ENCODE peak calls at places on chromosome 14, in five cellular contexts. One of them, this sample, is unnamed.

GRCh38 chr14:26984318-26985177 is 386.7 kb upstream of the NOVA1 start:
- DNase-seq in coronary artery: no peak
- DNase-seq in stomach: peak; percentile 62
- DNase-seq in foreskin fibroblast: peak; percentile 28
- DNase-seq in right atrium auricular region: peak; percentile 63
- DNase-seq in this sample: no peak

GRCh38 chr14:51575225-51576111 is 76.2 kb upstream of the FRMD6 start:
- DNase-seq in coronary artery: no peak
- DNase-seq in stomach: no peak
- DNase-seq in foreskin fibroblast: no peak
- DNase-seq in right atrium auricular region: no peak
- DNase-seq in this sample: no peak

GRCh38 chr14:61710853-61711817 is 15.8 kb downstream of the HIF1A start:
- DNase-seq in coronary artery: no peak
- DNase-seq in stomach: no peak
- DNase-seq in foreskin fibroblast: no peak
- DNase-seq in right atrium auricular region: no peak
- DNase-seq in this sample: no peak

GRCh38 chr14:38111046-38111445 is 96.7 kb upstream of the SSTR1 start:
- DNase-seq in coronary artery: no peak
- DNase-seq in stomach: no peak
- DNase-seq in foreskin fibroblast: no peak
- DNase-seq in right atrium auricular region: no peak
- DNase-seq in this sample: no peak

GRCh38 chr14:68741481-68741799 is 51.4 kb downstream of the ZFP36L1 start:
- DNase-seq in coronary artery: no peak
- DNase-seq in stomach: no peak
- DNase-seq in foreskin fibroblast: no peak
- DNase-seq in right atrium auricular region: no peak
- DNase-seq in this sample: no peak

GRCh38 chr14:49549881-49550280 is 36.3 kb downstream of the RPS29 start:
- DNase-seq in coronary artery: no peak
- DNase-seq in stomach: no peak
- DNase-seq in foreskin fibroblast: peak; percentile 21
- DNase-seq in right atrium auricular region: no peak
- DNase-seq in this sample: no peak

GRCh38 chr14:75274899-75275569 is 3.6 kb upstream of the FOS start:
- DNase-seq in coronary artery: no peak
- DNase-seq in stomach: no peak
- DNase-seq in foreskin fibroblast: no peak
- DNase-seq in right atrium auricular region: peak; percentile 85
- DNase-seq in this sample: no peak

GRCh38 chr14:94970937-94971730 is 186.2 kb downstream of the DICER1 start:
- DNase-seq in coronary artery: no peak
- DNase-seq in stomach: no peak
- DNase-seq in foreskin fibroblast: no peak
- DNase-seq in right atrium auricular region: no peak
- DNase-seq in this sample: no peak

GRCh38 chr14:52951730-52952481 is 1.1 kb upstream of the FERMT2 start:
- DNase-seq in coronary artery: no peak
- DNase-seq in stomach: peak; percentile 43
- DNase-seq in foreskin fibroblast: peak; percentile 78
- DNase-seq in right atrium auricular region: peak; percentile 75
- DNase-seq in this sample: peak; percentile 53

GRCh38 chr14:76917759-76918175 is 91.6 kb downstream of the LRRC74A start:
- DNase-seq in coronary artery: no peak
- DNase-seq in stomach: peak; percentile 65
- DNase-seq in foreskin fibroblast: no peak
- DNase-seq in right atrium auricular region: peak; percentile 83
- DNase-seq in this sample: no peak

GRCh38 chr14:96409701-96410100 is 17.8 kb downstream of the AK7 start:
- DNase-seq in coronary artery: no peak
- DNase-seq in stomach: peak; percentile 51
- DNase-seq in foreskin fibroblast: no peak
- DNase-seq in right atrium auricular region: no peak
- DNase-seq in this sample: no peak

GRCh38 chr14:28603606-28604005 is 163.0 kb upstream of the FOXG1 start:
- DNase-seq in coronary artery: no peak
- DNase-seq in stomach: no peak
- DNase-seq in foreskin fibroblast: no peak
- DNase-seq in right atrium auricular region: no peak
- DNase-seq in this sample: no peak

GRCh38 chr14:59347511-59347900 is 117.7 kb downstream of the GPR135 start:
- DNase-seq in coronary artery: no peak
- DNase-seq in stomach: no peak
- DNase-seq in foreskin fibroblast: no peak
- DNase-seq in right atrium auricular region: no peak
- DNase-seq in this sample: no peak

GRCh38 chr14:104150201-104151027 is 12.0 kb downstream of the KIF26A start:
- DNase-seq in coronary artery: no peak
- DNase-seq in stomach: no peak
- DNase-seq in foreskin fibroblast: peak; percentile 26
- DNase-seq in right atrium auricular region: no peak
- DNase-seq in this sample: no peak
- H3K4me3 ChIP-seq in coronary artery: no peak overlapping the region
- H3K4me3 ChIP-seq in stomach: no peak overlapping the region
- H3K4me3 ChIP-seq in foreskin fibroblast: no peak overlapping the region
- H3K4me3 ChIP-seq in right atrium auricular region: no peak overlapping the region
- H3K4me3 ChIP-seq in this sample: no peak overlapping the region

GRCh38 chr14:63361790-63362189 is 43.1 kb upstream of the GPHB5 start:
- DNase-seq in coronary artery: no peak
- DNase-seq in stomach: no peak
- DNase-seq in foreskin fibroblast: no peak
- DNase-seq in right atrium auricular region: no peak
- DNase-seq in this sample: no peak
- TF ChIP-seq CTCF in coronary artery: no peak
- TF ChIP-seq CTCF in stomach: no peak
- TF ChIP-seq CTCF in foreskin fibroblast: no peak
- TF ChIP-seq CTCF in right atrium auricular region: no peak
- TF ChIP-seq CTCF in this sample: no peak

GRCh38 chr14:90554341-90554740 is 157.5 kb downstream of the CALM1 start:
- DNase-seq in coronary artery: no peak
- DNase-seq in stomach: peak; percentile 85
- DNase-seq in foreskin fibroblast: no peak
- DNase-seq in right atrium auricular region: no peak
- DNase-seq in this sample: no peak
- H3K4me3 ChIP-seq in coronary artery: peak overlapping the region; percentile 60
- H3K4me3 ChIP-seq in stomach: no peak overlapping the region
- H3K4me3 ChIP-seq in foreskin fibroblast: no peak overlapping the region
- H3K4me3 ChIP-seq in right atrium auricular region: no peak overlapping the region
- H3K4me3 ChIP-seq in this sample: no peak overlapping the region

GRCh38 chr14:80955434-80955939 is at the start of gene TSHR:
- DNase-seq in coronary artery: no peak
- DNase-seq in stomach: no peak
- DNase-seq in foreskin fibroblast: no peak
- DNase-seq in right atrium auricular region: no peak
- DNase-seq in this sample: no peak

GRCh38 chr14:80951491-80951890 is 3.9 kb upstream of the TSHR start:
- DNase-seq in coronary artery: no peak
- DNase-seq in stomach: no peak
- DNase-seq in foreskin fibroblast: no peak
- DNase-seq in right atrium auricular region: no peak
- DNase-seq in this sample: no peak

GRCh38 chr14:80956105-80956504 is 684 bp downstream of the TSHR start:
- DNase-seq in coronary artery: no peak
- DNase-seq in stomach: no peak
- DNase-seq in foreskin fibroblast: no peak
- DNase-seq in right atrium auricular region: no peak
- DNase-seq in this sample: no peak

GRCh38 chr14:80956922-80957321 is 1.5 kb downstream of the TSHR start:
- DNase-seq in coronary artery: no peak
- DNase-seq in stomach: no peak
- DNase-seq in foreskin fibroblast: no peak
- DNase-seq in right atrium auricular region: no peak
- DNase-seq in this sample: no peak

DNA sequence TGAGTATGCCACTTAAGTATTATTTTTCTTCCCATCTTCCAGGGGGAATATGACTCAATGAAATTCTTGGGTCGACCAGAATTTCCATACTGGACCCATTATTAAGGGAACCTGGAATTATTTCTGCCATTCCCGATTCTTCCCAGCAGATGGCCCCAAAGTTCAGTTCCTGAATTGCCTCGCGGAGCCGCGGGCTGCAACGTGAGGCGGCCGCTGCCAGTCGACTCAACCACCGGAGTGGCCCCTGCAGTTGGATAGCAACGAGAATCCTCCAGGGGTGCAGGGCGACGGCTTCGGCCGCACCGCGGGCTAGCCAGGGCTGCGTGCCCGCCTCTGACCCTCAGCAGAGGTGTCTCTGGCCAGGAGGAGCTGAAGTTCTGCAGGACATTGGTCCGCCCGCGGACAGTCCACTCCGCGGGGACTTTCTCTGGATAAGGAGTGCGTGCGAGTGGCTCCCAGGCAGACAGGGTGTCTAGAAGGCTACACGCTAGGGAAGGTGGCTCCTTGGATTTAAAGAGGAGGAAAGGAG is 586 bp upstream of the TSHR start:
- DNase-seq in coronary artery: peak; percentile 84
- DNase-seq in stomach: peak; percentile 84
- DNase-seq in foreskin fibroblast: peak; percentile 63
- DNase-seq in right atrium auricular region: peak; percentile 82
- DNase-seq in this sample: no peak
- TF ChIP-seq CTCF in coronary artery: peak; percentile 74
- TF ChIP-seq CTCF in stomach: no peak
- TF ChIP-seq CTCF in foreskin fibroblast: peak; percentile 77
- TF ChIP-seq CTCF in right atrium auricular region: peak; percentile 90
- TF ChIP-seq CTCF in this sample: peak; percentile 80

DNA sequence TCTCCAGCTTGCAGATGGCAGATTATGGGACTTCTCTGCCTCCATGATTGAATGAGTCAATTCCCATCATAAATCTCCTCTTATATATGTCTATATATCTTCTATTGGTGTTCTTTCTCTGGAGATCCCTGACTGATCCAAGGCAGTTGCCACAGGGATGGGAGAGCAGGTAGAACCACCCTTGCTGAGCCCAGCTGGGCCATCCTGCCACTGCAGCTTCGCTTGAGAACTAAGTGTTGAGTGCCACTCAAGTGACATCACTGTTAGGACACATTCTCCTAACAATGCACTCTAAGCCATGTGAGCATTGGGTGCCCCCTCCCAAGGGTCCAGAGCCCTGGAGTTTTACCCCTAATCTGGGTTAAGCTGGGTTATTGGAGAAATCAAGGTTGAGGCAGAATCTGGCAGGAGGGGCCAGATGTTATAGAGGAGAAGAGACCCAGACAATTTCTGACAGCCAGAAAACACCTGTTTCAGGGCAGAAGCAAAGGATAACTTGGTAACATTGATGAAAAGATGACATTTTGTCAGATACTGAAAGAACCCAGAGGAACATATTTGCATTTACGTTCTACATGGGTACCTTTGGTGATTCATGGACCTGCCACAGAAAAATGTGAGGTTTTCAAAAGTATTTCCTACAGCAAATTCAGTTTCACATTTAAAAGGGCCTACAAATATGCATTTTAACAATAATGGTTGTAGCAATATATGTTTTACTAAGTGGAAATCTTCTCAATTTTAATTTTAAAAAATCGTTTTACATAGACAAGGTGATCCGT is 57.2 kb upstream of the MAX start:
- DNase-seq in coronary artery: no peak
- DNase-seq in stomach: no peak
- DNase-seq in foreskin fibroblast: no peak
- DNase-seq in right atrium auricular region: no peak
- DNase-seq in this sample: no peak
- H3K4me3 ChIP-seq in coronary artery: no peak overlapping the region
- H3K4me3 ChIP-seq in stomach: no peak overlapping the region
- H3K4me3 ChIP-seq in foreskin fibroblast: no peak overlapping the region
- H3K4me3 ChIP-seq in right atrium auricular region: no peak overlapping the region
- H3K4me3 ChIP-seq in this sample: no peak overlapping the region

GRCh38 chr14:65103150-65103760 is 938 bp upstream of the MAX start:
- DNase-seq in coronary artery: no peak
- DNase-seq in stomach: no peak
- DNase-seq in foreskin fibroblast: peak; percentile 9
- DNase-seq in right atrium auricular region: no peak
- DNase-seq in this sample: no peak
- TF ChIP-seq CTCF in coronary artery: no peak
- TF ChIP-seq CTCF in stomach: no peak
- TF ChIP-seq CTCF in foreskin fibroblast: peak; percentile 18
- TF ChIP-seq CTCF in right atrium auricular region: no peak
- TF ChIP-seq CTCF in this sample: peak; percentile 20

DNA sequence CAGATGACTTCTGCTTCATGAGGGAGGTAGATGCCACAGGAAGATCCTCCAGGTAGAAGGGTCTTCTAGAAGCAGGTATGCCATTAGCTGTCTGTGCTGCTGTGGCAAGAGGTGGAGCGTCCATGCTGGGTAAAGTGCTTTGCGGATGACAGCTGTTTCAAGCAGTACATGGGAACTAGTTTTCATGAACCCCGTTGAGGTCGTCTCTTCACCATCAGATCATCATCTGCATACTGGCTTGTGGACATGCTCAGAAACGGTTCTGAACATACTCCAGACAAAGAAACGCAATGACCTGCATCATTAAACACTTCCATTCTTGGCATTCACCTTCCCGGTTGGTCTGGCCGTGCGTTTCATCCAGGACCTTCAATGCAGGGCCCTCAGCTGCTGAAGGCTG is 314.4 kb upstream of the RTL1 start:
- DNase-seq in coronary artery: peak; percentile 33
- DNase-seq in stomach: peak; percentile 9
- DNase-seq in foreskin fibroblast: no peak
- DNase-seq in right atrium auricular region: peak; percentile 38
- DNase-seq in this sample: no peak
- H3K4me3 ChIP-seq in coronary artery: no peak overlapping the region
- H3K4me3 ChIP-seq in stomach: no peak overlapping the region
- H3K4me3 ChIP-seq in foreskin fibroblast: no peak overlapping the region
- H3K4me3 ChIP-seq in right atrium auricular region: no peak overlapping the region
- H3K4me3 ChIP-seq in this sample: no peak overlapping the region

GRCh38 chr14:45073480-45073879 is 10.4 kb upstream of the PRPF39 start:
- DNase-seq in coronary artery: no peak
- DNase-seq in stomach: no peak
- DNase-seq in foreskin fibroblast: no peak
- DNase-seq in right atrium auricular region: no peak
- DNase-seq in this sample: no peak
- TF ChIP-seq CTCF in coronary artery: no peak
- TF ChIP-seq CTCF in stomach: no peak
- TF ChIP-seq CTCF in foreskin fibroblast: no peak
- TF ChIP-seq CTCF in right atrium auricular region: no peak
- TF ChIP-seq CTCF in this sample: no peak

This sample was measured in AG09309.